ENCODE peak calls at places on chromosomes 16 and 17, in ten cellular contexts. Q, P, F, I, Z, Y, T, C, E and D are unnamed samples. For H3K9me3, the result is how much of the 10 kb centered on the place peaks cover.

GRCh38 chr16:22181426-22181825 is 19.1 kb downstream of the SDR42E2 start:
- DNase-seq in Q (no peak), P (no peak), F (no peak), I (no peak), Z (no peak), Y (no peak), T (no peak), C (no peak), E (no peak), D (no peak)

GRCh38 chr17:77471984-77472836 is 331.4 kb downstream of the SEC14L1 start:
- DNase-seq in Q (no peak), P (no peak), F (peak), I (no peak), Z (peak), Y (peak), T (peak), C (no peak), E (peak), D (peak)

GRCh38 chr16:2473999-2474876 is 689 bp upstream of the TBC1D24 start:
- DNase-seq in Q (peak), P (peak), F (no peak), I (no peak), Z (no peak), Y (peak), T (peak), C (peak), E (peak), D (peak)

GRCh38 chr16:86956437-86956836 is 360.8 kb downstream of the C16orf95 start:
- DNase-seq in Q (no peak), P (no peak), F (no peak), I (no peak), Z (no peak), Y (no peak), T (no peak), C (peak), E (no peak), D (no peak)

GRCh38 chr16:595942-596735 is 6.3 kb downstream of the RAB40C start:
- DNase-seq in Q (no peak), P (no peak), F (no peak), I (no peak), Z (no peak), Y (no peak), T (no peak), C (no peak), E (no peak), D (no peak)

GRCh38 chr16:89046491-89046890 is 47.2 kb upstream of the ACSF3 start:
- DNase-seq in Q (no peak), P (no peak), F (no peak), I (no peak), Z (no peak), Y (no peak), T (no peak), C (no peak), E (no peak), D (no peak)

GRCh38 chr16:49856741-49857330 is 924 bp upstream of the ZNF423 start:
- DNase-seq in Q (peak), P (no peak), F (peak), I (peak), Z (peak), Y (peak), T (peak), C (peak), E (peak), D (peak)

GRCh38 chr16:14965328-14965727 is 9.5 kb upstream of the PDXDC1 start:
- DNase-seq in Q (no peak), P (no peak), F (no peak), I (no peak), Z (no peak), Y (no peak), T (no peak), C (no peak), E (no peak), D (no peak)

GRCh38 chr16:89924298-89924924 is 1.3 kb downstream of the TUBB3 start:
- DNase-seq in Q (no peak), P (peak), F (peak), I (no peak), Z (peak), Y (peak), T (no peak), C (peak), E (no peak), D (no peak)

GRCh38 chr17:47288531-47289116 is 35.0 kb downstream of the ITGB3 start:
- DNase-seq in Q (no peak), P (no peak), F (no peak), I (no peak), Z (no peak), Y (no peak), T (no peak), C (no peak), E (no peak), D (no peak)

GRCh38 chr16:65384441-65384840 is 262.6 kb upstream of the CDH11 start:
- DNase-seq in Q (no peak), P (no peak), F (no peak), I (no peak), Z (no peak), Y (no peak), T (no peak), C (no peak), E (no peak), D (no peak)

GRCh38 chr16:9364721-9365693 is 273.6 kb downstream of the HAPSTR1 start:
- DNase-seq in Q (peak), P (no peak), F (peak), I (peak), Z (no peak), Y (no peak), T (no peak), C (peak), E (peak), D (peak)

GRCh38 chr16:46817961-46818360 is 13.0 kb downstream of the C16orf87 start:
- DNase-seq in Q (no peak), P (no peak), F (no peak), I (no peak), Z (peak), Y (no peak), T (no peak), C (no peak), E (no peak), D (no peak)

GRCh38 chr16:73020409-73020884 is 27.5 kb downstream of the ZFHX3 start:
- DNase-seq in Q (peak), P (no peak), F (no peak), I (peak), Z (peak), Y (no peak), T (peak), C (peak), E (no peak), D (peak)

GRCh38 chr17:77461277-77462057 is 320.7 kb downstream of the SEC14L1 start:
- DNase-seq in Q (no peak), P (no peak), F (no peak), I (no peak), Z (no peak), Y (no peak), T (no peak), C (no peak), E (peak), D (no peak)

GRCh38 chr17:35423761-35424160 is 8.5 kb downstream of the SLFN12 start:
- DNase-seq in Q (no peak), P (no peak), F (no peak), I (no peak), Z (no peak), Y (no peak), T (no peak), C (no peak), E (no peak), D (no peak)

GRCh38 chr17:6910987-6911603 is 79.6 kb upstream of the TEKT1 start:
- DNase-seq in Q (no peak), P (no peak), F (no peak), I (no peak), Z (no peak), Y (no peak), T (no peak), C (no peak), E (no peak), D (no peak)

GRCh38 chr16:23119570-23119969 is 29.7 kb downstream of the USP31 start:
- DNase-seq in Q (no peak), P (no peak), F (no peak), I (no peak), Z (no peak), Y (no peak), T (no peak), C (no peak), E (no peak), D (no peak)

GRCh38 chr16:87333101-87333500 is 15.9 kb upstream of the C16orf95 start:
- DNase-seq in Q (no peak), P (no peak), F (no peak), I (no peak), Z (no peak), Y (no peak), T (no peak), C (no peak), E (peak), D (no peak)

GRCh38 chr17:27153005-27153404 is 140.9 kb upstream of the WSB1 start:
- DNase-seq in Q (no peak), P (no peak), F (no peak), I (no peak), Z (no peak), Y (no peak), T (no peak), C (no peak), E (peak), D (no peak)
- H3K9me3 ChIP-seq in Q (under half), P (under half), F (under half), I (under half), Z (under half), Y (half or more), T (under half), C (under half), E (under half), D (under half)

DNA sequence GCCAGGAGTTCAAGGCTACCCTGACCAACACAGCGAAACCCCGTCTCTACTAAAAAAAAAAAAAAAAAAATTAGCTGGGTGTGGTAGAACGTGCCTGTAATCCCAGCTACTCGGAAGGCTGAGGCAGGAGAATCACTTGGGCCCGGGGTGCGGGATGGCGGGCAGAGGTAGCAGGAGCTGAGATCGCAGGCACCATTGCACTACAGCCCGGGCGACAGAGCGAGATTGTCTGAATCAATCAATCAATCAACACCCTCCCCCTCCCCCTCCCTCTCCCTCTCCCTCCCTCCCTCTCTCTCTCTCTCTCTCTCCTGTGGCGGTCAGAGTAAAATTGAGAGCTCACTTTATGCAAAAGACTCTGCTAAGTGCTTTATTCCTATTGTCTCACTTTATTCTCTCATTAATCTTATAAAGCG is 1.2 kb downstream of the HSDL1 start:
- DNase-seq in Q (no peak), P (no peak), F (no peak), I (no peak), Z (no peak), Y (no peak), T (no peak), C (no peak), E (no peak), D (no peak)
- H3K27ac ChIP-seq in Q (no peak), P (no peak), F (no peak), I (no peak), Z (no peak), Y (no peak), T (no peak), C (no peak), E (no peak), D (no peak)

DNA sequence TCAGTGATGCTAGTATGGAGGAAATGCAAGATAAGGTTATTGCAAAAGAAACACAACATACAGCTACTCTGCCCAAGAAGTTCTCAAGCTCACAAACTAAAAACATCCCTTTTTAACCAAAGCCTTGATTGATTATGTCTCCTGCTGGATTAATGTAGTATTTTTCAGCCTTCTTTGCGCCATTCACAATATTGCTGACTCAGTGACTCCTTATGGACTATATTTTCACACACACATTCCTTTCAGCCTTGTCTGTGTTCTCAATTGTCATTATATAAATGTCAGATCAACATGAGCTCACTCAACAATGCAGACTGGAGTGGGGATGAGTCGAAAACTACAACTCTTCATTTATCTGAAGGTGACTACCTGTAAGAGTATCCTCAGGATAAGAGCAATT is 579.3 kb upstream of the CDH8 start:
- DNase-seq in Q (no peak), P (no peak), F (no peak), I (no peak), Z (no peak), Y (no peak), T (no peak), C (no peak), E (no peak), D (no peak)
- H3K9me3 ChIP-seq in Q (under half), P (under half), F (under half), I (under half), Z (under half), Y (under half), T (under half), C (under half), E (under half), D (under half)

DNA sequence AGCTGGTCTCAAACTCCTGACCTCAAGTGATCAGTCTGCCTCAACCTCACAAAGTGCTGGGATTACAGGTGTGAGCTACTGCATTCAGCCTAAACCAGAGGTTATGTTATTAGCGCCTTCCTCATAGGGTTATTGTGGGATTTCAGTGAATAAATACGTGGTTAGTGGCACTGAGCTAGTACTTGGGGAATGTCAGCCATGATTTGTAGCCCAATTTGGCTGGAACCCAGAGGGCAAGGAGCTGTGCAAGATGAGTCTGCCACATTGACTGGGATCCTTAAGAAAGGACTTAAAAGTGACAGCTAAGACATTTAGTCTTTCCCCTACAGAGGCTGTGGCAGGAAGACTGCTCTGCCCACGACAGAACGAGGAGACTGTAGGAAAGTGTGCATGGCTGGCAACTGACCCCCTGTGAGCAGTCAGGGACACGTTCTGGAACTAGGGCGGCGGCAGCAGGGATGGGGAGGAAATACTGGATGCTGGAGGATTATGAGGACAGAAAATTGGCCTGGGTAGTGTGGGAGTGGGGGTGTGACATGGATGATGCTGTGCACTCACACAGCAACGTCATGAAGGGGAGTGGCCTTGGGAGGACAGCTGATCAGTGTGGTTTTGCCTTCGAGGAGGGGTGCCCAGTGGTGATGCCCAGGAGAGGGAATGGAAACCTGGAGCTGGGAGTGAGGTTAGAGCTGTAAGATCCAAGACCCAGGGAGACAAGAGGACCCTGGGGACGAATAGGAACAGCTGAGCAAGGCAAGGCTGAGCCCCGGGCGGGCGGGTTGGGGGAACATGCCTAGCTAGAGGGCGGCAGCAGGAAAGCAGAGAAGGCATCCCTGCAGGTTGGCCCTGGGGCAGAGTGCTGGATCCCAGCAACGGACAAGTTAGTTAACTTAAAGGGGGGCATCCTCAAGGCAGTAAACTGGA is 14.5 kb downstream of the ATP5PD start:
- DNase-seq in Q (peak), P (peak), F (peak), I (peak), Z (peak), Y (peak), T (peak), C (peak), E (peak), D (peak)
- H3K27ac ChIP-seq in Q (no peak), P (peak), F (no peak), I (peak), Z (no peak), Y (no peak), T (no peak), C (peak), E (peak), D (peak)

GRCh38 chr17:2621241-2621640 is 27.8 kb downstream of the PAFAH1B1 start:
- DNase-seq in Q (no peak), P (no peak), F (no peak), I (no peak), Z (no peak), Y (no peak), T (no peak), C (no peak), E (no peak), D (no peak)

GRCh38 chr17:2624292-2624731 is 30.9 kb downstream of the PAFAH1B1 start:
- DNase-seq in Q (no peak), P (no peak), F (no peak), I (no peak), Z (no peak), Y (peak), T (no peak), C (no peak), E (no peak), D (no peak)
- H3K9me3 ChIP-seq in Q (under half), P (under half), F (under half), I (under half), Z (under half), Y (under half), T (under half), C (under half), E (under half), D (under half)

DNA sequence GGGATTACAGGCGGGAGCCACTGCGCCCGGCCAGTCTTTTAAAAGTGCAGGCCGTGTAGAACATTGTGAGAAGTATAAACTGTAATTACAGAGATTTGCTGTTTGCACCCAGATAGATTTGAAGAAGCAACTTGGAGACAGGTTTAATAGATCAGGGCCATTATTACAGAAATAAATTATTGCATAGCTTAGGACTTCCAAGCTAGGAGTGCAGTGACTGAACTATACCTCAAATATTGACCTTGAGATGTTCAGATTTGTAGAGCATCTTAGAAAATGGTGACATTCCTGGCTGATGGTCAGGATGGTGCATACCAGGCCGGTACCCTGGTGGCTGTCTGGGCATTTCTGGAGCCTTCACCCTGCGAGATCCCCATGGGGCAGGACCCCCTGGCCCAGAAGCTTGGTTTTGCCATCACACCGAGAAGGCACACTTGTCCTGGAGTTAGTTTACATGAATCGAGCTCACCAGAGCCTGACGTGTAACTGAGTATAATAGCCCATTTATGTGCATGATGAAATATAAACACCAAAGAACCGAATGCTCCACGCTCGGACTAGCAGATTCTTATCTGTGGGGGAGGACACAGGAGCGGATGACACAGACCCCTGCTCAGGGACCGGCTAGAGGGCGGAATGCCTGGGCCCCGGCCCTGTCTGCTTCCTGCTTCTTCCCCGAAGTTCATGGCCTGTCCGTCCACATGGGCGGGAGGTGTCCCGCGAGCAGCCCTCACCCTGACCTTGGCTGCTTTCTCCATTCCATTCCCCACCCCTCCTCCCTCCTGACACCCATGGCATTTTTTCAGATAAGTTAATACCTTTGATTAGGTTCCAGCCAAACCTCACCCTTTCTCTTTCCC is 32.1 kb downstream of the CCDC40 start:
- DNase-seq in Q (peak), P (no peak), F (no peak), I (no peak), Z (peak), Y (no peak), T (peak), C (peak), E (peak), D (peak)
- H3K27ac ChIP-seq in Q (no peak), P (no peak), F (peak), I (peak), Z (peak), Y (no peak), T (no peak), C (no peak), E (peak), D (no peak)

GRCh38 chr17:21296097-21297025 is 11.8 kb downstream of the MAP2K3 start:
- DNase-seq in Q (peak), P (no peak), F (no peak), I (no peak), Z (no peak), Y (no peak), T (no peak), C (no peak), E (peak), D (no peak)
- H3K9me3 ChIP-seq in Q (under half), P (under half), F (under half), I (under half), Z (under half), Y (under half), T (under half), C (under half), E (under half), D (under half)